ENCODE peak calls at places on chromosomes 12 and 14, in nine cellular contexts. F is activated CD4-positive, alpha-beta T cell treated with anti-CD3 and anti-CD28 coated beads for 36 hours; S is T-cell; D is activated T-helper 17 cell treated with anti-CD3 and anti-CD28 coated beads, Interleukin-2, amount 50 U/mL, for 72 hours; I is lower lobe of right lung; X is right cardiac atrium; L is A549; J is GM12878; V is stimulated activated naive CD8-positive, alpha-beta T cell treated with anti-CD3 and anti-CD28 coated beads, Interleukin-15, Interleukin-2, amounts not matched to agents 100 U/mL and 50 U/mL, for 24 hours. T is an unnamed sample.

GRCh38 chr12:108728820-108729611 is 2.3 kb downstream of the CORO1C start:
- ATAC-seq in F (no peak), S (no peak), D (no peak), I (no peak), X (no peak), L (no peak), J (no peak), V (no peak), T (no peak)

GRCh38 chr14:95111507-95112164 is 45.7 kb downstream of the DICER1 start:
- ATAC-seq in F (no peak), S (no peak), D (no peak), I (no peak), X (no peak), L (no peak), J (no peak), V (no peak), T (no peak)

GRCh38 chr12:9752145-9752717 is 8.5 kb downstream of the CD69 start:
- ATAC-seq in F (peak; percentile 7), S (no peak), D (peak; percentile 30), I (no peak), X (no peak), L (no peak), J (peak; percentile 5), V (peak; percentile 5), T (peak; percentile 9)

GRCh38 chr12:107670999-107671643 is 14.5 kb upstream of the PWP1 start:
- ATAC-seq in F (peak; percentile 79), S (peak; percentile 36), D (peak; percentile 69), I (peak; percentile 39), X (no peak), L (peak; percentile 79), J (peak; percentile 91), V (peak; percentile 66), T (no peak)

GRCh38 chr14:81677736-81678135 is 144.1 kb upstream of the SEL1L start:
- ATAC-seq in F (no peak), S (no peak), D (no peak), I (no peak), X (no peak), L (no peak), J (no peak), V (no peak), T (no peak)

GRCh38 chr12:89636054-89636775 is 72.4 kb downstream of the ATP2B1 start:
- ATAC-seq in F (peak; percentile 88), S (no peak), D (peak; percentile 93), I (no peak), X (no peak), L (peak; percentile 66), J (no peak), V (no peak), T (peak; percentile 21)

GRCh38 chr14:33747749-33748148 is 203.1 kb downstream of the EGLN3 start:
- ATAC-seq in F (no peak), S (no peak), D (no peak), I (no peak), X (no peak), L (no peak), J (no peak), V (no peak), T (no peak)

GRCh38 chr12:56905852-56906251 is 28.4 kb downstream of the SDR9C7 start:
- ATAC-seq in F (no peak), S (no peak), D (no peak), I (no peak), X (no peak), L (no peak), J (no peak), V (no peak), T (no peak)

GRCh38 chr14:90109858-90110257 is 48.1 kb downstream of the KCNK13 start:
- ATAC-seq in F (no peak), S (no peak), D (no peak), I (no peak), X (no peak), L (peak; percentile 72), J (no peak), V (no peak), T (no peak)

GRCh38 chr14:68518910-68519686 is 273.8 kb downstream of the ZFP36L1 start:
- ATAC-seq in F (no peak), S (no peak), D (no peak), I (peak; percentile 2), X (peak; percentile 42), L (no peak), J (no peak), V (no peak), T (no peak)

GRCh38 chr12:9127936-9128663 is 12.4 kb upstream of the A2M start:
- ATAC-seq in F (no peak), S (no peak), D (no peak), I (no peak), X (no peak), L (no peak), J (no peak), V (no peak), T (no peak)

GRCh38 chr14:104094056-104094708 is 8.7 kb downstream of the ASPG start:
- ATAC-seq in F (no peak), S (no peak), D (no peak), I (peak; percentile 1), X (no peak), L (peak; percentile 7), J (no peak), V (peak; percentile 4), T (no peak)

GRCh38 chr12:114692558-114693531 is 8.9 kb upstream of the TBX3 start:
- ATAC-seq in F (no peak), S (no peak), D (no peak), I (peak; percentile 19), X (no peak), L (peak; percentile 52), J (no peak), V (no peak), T (no peak)

T was measured in activated CD4-positive, CD25-positive, alpha-beta regulatory T cell treated with anti-CD3 and anti-CD28 coated beads, Interleukin-2, amount 50 U/mL, for 24 hours.